ENCODE peak calls at places on chromosomes 6 and 20, in five cellular contexts. P, U, Y, V and X are unnamed samples.

GRCh38 chr6:140774080-140774505 is 1358.6 kb upstream of the GJE1 start:
- DNase-seq in P (peak; percentile 63), U (no peak), Y (no peak), V (peak; percentile 83), X (peak; percentile 27)

GRCh38 chr20:12386821-12387220 is 469.1 kb downstream of the BTBD3 start:
- DNase-seq in P (no peak), U (no peak), Y (no peak), V (no peak), X (no peak)

GRCh38 chr6:88474720-88475119 is 308.6 kb upstream of the CNR1 start:
- DNase-seq in P (no peak), U (no peak), Y (no peak), V (no peak), X (no peak)

GRCh38 chr20:33148040-33148439 is 19.9 kb upstream of the BPIFA2 start:
- DNase-seq in P (no peak), U (no peak), Y (no peak), V (no peak), X (no peak)

GRCh38 chr20:44247676-44248419 is 740 bp downstream of the GDAP1L1 start:
- DNase-seq in P (no peak), U (no peak), Y (no peak), V (peak; percentile 65), X (no peak)

GRCh38 chr6:36794704-36795065 is 44.6 kb downstream of the CPNE5 start:
- DNase-seq in P (no peak), U (no peak), Y (no peak), V (no peak), X (no peak)

GRCh38 chr6:27260836-27261375 is 13.4 kb downstream of the PRSS16 start:
- DNase-seq in P (no peak), U (no peak), Y (no peak), V (no peak), X (no peak)

GRCh38 chr6:29926081-29926794 is 16.1 kb upstream of the HLA-A start:
- DNase-seq in P (no peak), U (no peak), Y (peak; percentile 52), V (peak; percentile 62), X (no peak)

GRCh38 chr6:145531032-145531431 is 204.3 kb downstream of the EPM2A start:
- DNase-seq in P (peak; percentile 51), U (no peak), Y (no peak), V (no peak), X (no peak)

GRCh38 chr20:10280016-10280908 is 61.6 kb downstream of the SNAP25 start:
- DNase-seq in P (no peak), U (no peak), Y (no peak), V (no peak), X (no peak)

GRCh38 chr6:82415820-82416219 is 52.2 kb downstream of the TPBG start:
- DNase-seq in P (no peak), U (no peak), Y (no peak), V (no peak), X (no peak)

GRCh38 chr20:11676618-11677289 is 240.9 kb upstream of the BTBD3 start:
- DNase-seq in P (peak; percentile 14), U (no peak), Y (peak; percentile 71), V (peak; percentile 61), X (peak; percentile 19)

GRCh38 chr20:25517124-25517523 is 68.2 kb downstream of the NINL start:
- DNase-seq in P (no peak), U (no peak), Y (no peak), V (no peak), X (no peak)

GRCh38 chr20:62724692-62725595 is 16.3 kb downstream of the NTSR1 start:
- DNase-seq in P (no peak), U (no peak), Y (peak; percentile 10), V (no peak), X (no peak)

GRCh38 chr6:33160728-33161323 is 31.4 kb downstream of the COL11A2 start:
- DNase-seq in P (no peak), U (no peak), Y (no peak), V (peak; percentile 45), X (no peak)

GRCh38 chr20:47097691-47098622 is 203.3 kb downstream of the EYA2 start:
- DNase-seq in P (no peak), U (no peak), Y (no peak), V (no peak), X (no peak)

GRCh38 chr20:17895641-17896246 is 72.8 kb downstream of the SNX5 start:
- DNase-seq in P (no peak), U (no peak), Y (no peak), V (no peak), X (no peak)

GRCh38 chr6:113481910-113482309 is 375.2 kb upstream of the MARCKS start:
- DNase-seq in P (no peak), U (no peak), Y (no peak), V (no peak), X (no peak)

GRCh38 chr20:50153153-50153499 is 397 bp downstream of the PEDS1 start:
- DNase-seq in P (no peak), U (no peak), Y (no peak), V (peak; percentile 49), X (no peak)

GRCh38 chr6:82185948-82186347 is 61.6 kb downstream of the IBTK start:
- DNase-seq in P (no peak), U (no peak), Y (no peak), V (no peak), X (no peak)